ENCODE peak calls at places on chromosomes 3 and 15, in eight cellular contexts. One of them, this sample, is unnamed.

GRCh38 chr15:74175271-74176191 is 2.0 kb downstream of the ISLR start:
- DNase-seq in cardiac fibroblast: no peak
- DNase-seq in esophagus squamous epithelium: no peak
- DNase-seq in choroid plexus epithelial cell: no peak
- DNase-seq in astrocyte of the spinal cord: no peak
- DNase-seq in tibial nerve: no peak
- DNase-seq in CD4-positive, CD25-positive, alpha-beta regulatory T cell: no peak
- DNase-seq in HFF-Myc: no peak
- DNase-seq in this sample: no peak

GRCh38 chr3:16873872-16874271 is 10.9 kb upstream of the PLCL2 start:
- DNase-seq in CD4-positive, CD25-positive, alpha-beta regulatory T cell: no peak
- DNase-seq in choroid plexus epithelial cell: no peak
- DNase-seq in astrocyte of the spinal cord: no peak
- DNase-seq in HFF-Myc: no peak
- DNase-seq in cardiac fibroblast: no peak
- DNase-seq in tibial nerve: no peak
- DNase-seq in esophagus squamous epithelium: no peak
- DNase-seq in this sample: no peak

GRCh38 chr15:34347951-34348638 is 5.0 kb downstream of the NUTM1 start:
- DNase-seq in cardiac fibroblast: no peak
- DNase-seq in CD4-positive, CD25-positive, alpha-beta regulatory T cell: no peak
- DNase-seq in tibial nerve: no peak
- DNase-seq in choroid plexus epithelial cell: no peak
- DNase-seq in HFF-Myc: no peak
- DNase-seq in astrocyte of the spinal cord: no peak
- DNase-seq in esophagus squamous epithelium: no peak
- DNase-seq in this sample: no peak

GRCh38 chr3:44106761-44107160 is 134.9 kb upstream of the TOPAZ1 start:
- DNase-seq in HFF-Myc: no peak
- DNase-seq in choroid plexus epithelial cell: peak; percentile 19
- DNase-seq in tibial nerve: no peak
- DNase-seq in astrocyte of the spinal cord: no peak
- DNase-seq in cardiac fibroblast: no peak
- DNase-seq in esophagus squamous epithelium: no peak
- DNase-seq in CD4-positive, CD25-positive, alpha-beta regulatory T cell: no peak
- DNase-seq in this sample: no peak

GRCh38 chr3:36648241-36649034 is 115.9 kb downstream of the DCLK3 start:
- DNase-seq in choroid plexus epithelial cell: peak; percentile 86
- DNase-seq in esophagus squamous epithelium: no peak
- DNase-seq in HFF-Myc: peak; percentile 66
- DNase-seq in tibial nerve: no peak
- DNase-seq in astrocyte of the spinal cord: peak; percentile 95
- DNase-seq in cardiac fibroblast: peak; percentile 93
- DNase-seq in CD4-positive, CD25-positive, alpha-beta regulatory T cell: no peak
- DNase-seq in this sample: peak; percentile 72

GRCh38 chr15:57931570-57931969 is 133.9 kb downstream of the ALDH1A2 start:
- DNase-seq in esophagus squamous epithelium: no peak
- DNase-seq in astrocyte of the spinal cord: no peak
- DNase-seq in choroid plexus epithelial cell: no peak
- DNase-seq in cardiac fibroblast: no peak
- DNase-seq in CD4-positive, CD25-positive, alpha-beta regulatory T cell: no peak
- DNase-seq in tibial nerve: no peak
- DNase-seq in HFF-Myc: no peak
- DNase-seq in this sample: no peak

GRCh38 chr15:101710806-101711205 is 13.5 kb downstream of the TARS3 start:
- DNase-seq in tibial nerve: no peak
- DNase-seq in choroid plexus epithelial cell: peak; percentile 62
- DNase-seq in HFF-Myc: peak; percentile 9
- DNase-seq in astrocyte of the spinal cord: peak; percentile 40
- DNase-seq in CD4-positive, CD25-positive, alpha-beta regulatory T cell: no peak
- DNase-seq in cardiac fibroblast: peak; percentile 57
- DNase-seq in esophagus squamous epithelium: no peak
- DNase-seq in this sample: peak; percentile 39

GRCh38 chr3:156553705-156554356 is 1.1 kb downstream of the SSR3 start:
- DNase-seq in choroid plexus epithelial cell: peak; percentile 74
- DNase-seq in HFF-Myc: no peak
- DNase-seq in esophagus squamous epithelium: no peak
- DNase-seq in astrocyte of the spinal cord: peak; percentile 69
- DNase-seq in cardiac fibroblast: peak; percentile 79
- DNase-seq in tibial nerve: no peak
- DNase-seq in CD4-positive, CD25-positive, alpha-beta regulatory T cell: no peak
- DNase-seq in this sample: no peak

GRCh38 chr15:71228403-71228802 is 113.1 kb downstream of the THSD4 start:
- DNase-seq in astrocyte of the spinal cord: peak; percentile 25
- DNase-seq in esophagus squamous epithelium: no peak
- DNase-seq in HFF-Myc: no peak
- DNase-seq in CD4-positive, CD25-positive, alpha-beta regulatory T cell: no peak
- DNase-seq in tibial nerve: no peak
- DNase-seq in choroid plexus epithelial cell: peak; percentile 67
- DNase-seq in cardiac fibroblast: no peak
- DNase-seq in this sample: no peak

GRCh38 chr3:179671709-179672337 is 19.0 kb downstream of the USP13 start:
- DNase-seq in CD4-positive, CD25-positive, alpha-beta regulatory T cell: no peak
- DNase-seq in astrocyte of the spinal cord: peak; percentile 92
- DNase-seq in esophagus squamous epithelium: no peak
- DNase-seq in HFF-Myc: no peak
- DNase-seq in choroid plexus epithelial cell: peak; percentile 97
- DNase-seq in tibial nerve: no peak
- DNase-seq in cardiac fibroblast: peak; percentile 90
- DNase-seq in this sample: no peak

GRCh38 chr3:147652682-147653081 is 243.5 kb downstream of the ZIC1 start:
- DNase-seq in cardiac fibroblast: peak; percentile 22
- DNase-seq in tibial nerve: no peak
- DNase-seq in HFF-Myc: no peak
- DNase-seq in esophagus squamous epithelium: no peak
- DNase-seq in astrocyte of the spinal cord: peak; percentile 48
- DNase-seq in CD4-positive, CD25-positive, alpha-beta regulatory T cell: no peak
- DNase-seq in choroid plexus epithelial cell: peak; percentile 26
- DNase-seq in this sample: no peak

GRCh38 chr3:8741581-8742355 is 8.2 kb downstream of the CAV3 start:
- DNase-seq in HFF-Myc: peak; percentile 65
- DNase-seq in esophagus squamous epithelium: no peak
- DNase-seq in cardiac fibroblast: peak; percentile 79
- DNase-seq in CD4-positive, CD25-positive, alpha-beta regulatory T cell: no peak
- DNase-seq in tibial nerve: no peak
- DNase-seq in choroid plexus epithelial cell: peak; percentile 75
- DNase-seq in astrocyte of the spinal cord: peak; percentile 82
- DNase-seq in this sample: no peak

GRCh38 chr15:83061680-83062079 is 5.4 kb downstream of the BTBD1 start:
- DNase-seq in tibial nerve: no peak
- DNase-seq in choroid plexus epithelial cell: peak; percentile 15
- DNase-seq in cardiac fibroblast: no peak
- DNase-seq in astrocyte of the spinal cord: peak; percentile 39
- DNase-seq in esophagus squamous epithelium: no peak
- DNase-seq in CD4-positive, CD25-positive, alpha-beta regulatory T cell: no peak
- DNase-seq in HFF-Myc: no peak
- DNase-seq in this sample: no peak

GRCh38 chr3:59758672-59759071 is 708.8 kb upstream of the CFAP20DC start:
- DNase-seq in HFF-Myc: no peak
- DNase-seq in choroid plexus epithelial cell: no peak
- DNase-seq in CD4-positive, CD25-positive, alpha-beta regulatory T cell: no peak
- DNase-seq in tibial nerve: no peak
- DNase-seq in esophagus squamous epithelium: no peak
- DNase-seq in astrocyte of the spinal cord: no peak
- DNase-seq in cardiac fibroblast: no peak
- DNase-seq in this sample: no peak

GRCh38 chr15:97736748-97737147 is 223.8 kb upstream of the ARRDC4 start:
- DNase-seq in tibial nerve: no peak
- DNase-seq in cardiac fibroblast: no peak
- DNase-seq in CD4-positive, CD25-positive, alpha-beta regulatory T cell: no peak
- DNase-seq in esophagus squamous epithelium: no peak
- DNase-seq in astrocyte of the spinal cord: no peak
- DNase-seq in choroid plexus epithelial cell: no peak
- DNase-seq in HFF-Myc: no peak
- DNase-seq in this sample: no peak

GRCh38 chr3:87361271-87361670 is 84.9 kb upstream of the POU1F1 start:
- DNase-seq in choroid plexus epithelial cell: no peak
- DNase-seq in esophagus squamous epithelium: no peak
- DNase-seq in CD4-positive, CD25-positive, alpha-beta regulatory T cell: no peak
- DNase-seq in tibial nerve: no peak
- DNase-seq in cardiac fibroblast: no peak
- DNase-seq in HFF-Myc: no peak
- DNase-seq in astrocyte of the spinal cord: no peak
- DNase-seq in this sample: no peak

GRCh38 chr15:89115547-89115946 is 27.3 kb downstream of the ABHD2 start:
- DNase-seq in CD4-positive, CD25-positive, alpha-beta regulatory T cell: no peak
- DNase-seq in tibial nerve: no peak
- DNase-seq in cardiac fibroblast: no peak
- DNase-seq in choroid plexus epithelial cell: peak; percentile 55
- DNase-seq in HFF-Myc: no peak
- DNase-seq in astrocyte of the spinal cord: peak; percentile 49
- DNase-seq in esophagus squamous epithelium: no peak
- DNase-seq in this sample: no peak

GRCh38 chr3:188365184-188365583 is 211.2 kb downstream of the LPP start:
- DNase-seq in choroid plexus epithelial cell: no peak
- DNase-seq in CD4-positive, CD25-positive, alpha-beta regulatory T cell: no peak
- DNase-seq in HFF-Myc: no peak
- DNase-seq in esophagus squamous epithelium: no peak
- DNase-seq in cardiac fibroblast: no peak
- DNase-seq in astrocyte of the spinal cord: no peak
- DNase-seq in tibial nerve: no peak
- DNase-seq in this sample: no peak

GRCh38 chr3:17808994-17809393 is 66.6 kb upstream of the TBC1D5 start:
- DNase-seq in cardiac fibroblast: peak; percentile 33
- DNase-seq in CD4-positive, CD25-positive, alpha-beta regulatory T cell: no peak
- DNase-seq in esophagus squamous epithelium: no peak
- DNase-seq in choroid plexus epithelial cell: peak; percentile 44
- DNase-seq in astrocyte of the spinal cord: peak; percentile 23
- DNase-seq in HFF-Myc: no peak
- DNase-seq in tibial nerve: no peak
- DNase-seq in this sample: no peak

GRCh38 chr15:45163508-45163856 is 24.3 kb downstream of the SHF start:
- DNase-seq in astrocyte of the spinal cord: no peak
- DNase-seq in cardiac fibroblast: no peak
- DNase-seq in HFF-Myc: no peak
- DNase-seq in choroid plexus epithelial cell: no peak
- DNase-seq in CD4-positive, CD25-positive, alpha-beta regulatory T cell: no peak
- DNase-seq in esophagus squamous epithelium: no peak
- DNase-seq in tibial nerve: no peak
- DNase-seq in this sample: no peak

GRCh38 chr3:105729662-105730061 is 139.2 kb downstream of the CBLB start:
- DNase-seq in CD4-positive, CD25-positive, alpha-beta regulatory T cell: no peak
- DNase-seq in choroid plexus epithelial cell: peak; percentile 73
- DNase-seq in HFF-Myc: no peak
- DNase-seq in astrocyte of the spinal cord: peak; percentile 36
- DNase-seq in tibial nerve: no peak
- DNase-seq in cardiac fibroblast: peak; percentile 64
- DNase-seq in esophagus squamous epithelium: no peak
- DNase-seq in this sample: no peak

GRCh38 chr3:101039285-101039684 is 46.1 kb upstream of the ABI3BP start:
- DNase-seq in astrocyte of the spinal cord: no peak
- DNase-seq in tibial nerve: no peak
- DNase-seq in choroid plexus epithelial cell: no peak
- DNase-seq in cardiac fibroblast: no peak
- DNase-seq in esophagus squamous epithelium: no peak
- DNase-seq in CD4-positive, CD25-positive, alpha-beta regulatory T cell: no peak
- DNase-seq in HFF-Myc: no peak
- DNase-seq in this sample: no peak

GRCh38 chr3:116000315-116000714 is 377.0 kb downstream of the GAP43 start:
- DNase-seq in choroid plexus epithelial cell: peak; percentile 95
- DNase-seq in HFF-Myc: peak; percentile 94
- DNase-seq in tibial nerve: no peak
- DNase-seq in CD4-positive, CD25-positive, alpha-beta regulatory T cell: no peak
- DNase-seq in esophagus squamous epithelium: no peak
- DNase-seq in cardiac fibroblast: peak; percentile 97
- DNase-seq in astrocyte of the spinal cord: peak; percentile 94
- DNase-seq in this sample: peak; percentile 99

GRCh38 chr15:59137566-59137965 is 32.6 kb downstream of the CCNB2 start:
- DNase-seq in CD4-positive, CD25-positive, alpha-beta regulatory T cell: no peak
- DNase-seq in HFF-Myc: no peak
- DNase-seq in cardiac fibroblast: no peak
- DNase-seq in tibial nerve: no peak
- DNase-seq in choroid plexus epithelial cell: no peak
- DNase-seq in esophagus squamous epithelium: no peak
- DNase-seq in astrocyte of the spinal cord: no peak
- DNase-seq in this sample: no peak

GRCh38 chr15:37103475-37104071 is 3.2 kb upstream of the MEIS2 start:
- DNase-seq in tibial nerve: no peak
- DNase-seq in CD4-positive, CD25-positive, alpha-beta regulatory T cell: no peak
- DNase-seq in HFF-Myc: no peak
- DNase-seq in astrocyte of the spinal cord: no peak
- DNase-seq in choroid plexus epithelial cell: no peak
- DNase-seq in cardiac fibroblast: no peak
- DNase-seq in esophagus squamous epithelium: no peak
- DNase-seq in this sample: no peak
- H3K4me3 ChIP-seq in tibial nerve: no peak overlapping the region
- H3K4me3 ChIP-seq in CD4-positive, CD25-positive, alpha-beta regulatory T cell: no peak overlapping the region
- H3K4me3 ChIP-seq in HFF-Myc: peak overlapping the region; percentile 90
- H3K4me3 ChIP-seq in astrocyte of the spinal cord: peak overlapping the region; percentile 93
- H3K4me3 ChIP-seq in choroid plexus epithelial cell: no peak overlapping the region
- H3K4me3 ChIP-seq in cardiac fibroblast: peak overlapping the region; percentile 90
- H3K4me3 ChIP-seq in esophagus squamous epithelium: peak overlapping the region; percentile 73
- H3K4me3 ChIP-seq in this sample: no peak overlapping the region

GRCh38 chr3:158791259-158791920 is 10.5 kb upstream of the MFSD1 start:
- DNase-seq in astrocyte of the spinal cord: peak; percentile 80
- DNase-seq in HFF-Myc: no peak
- DNase-seq in CD4-positive, CD25-positive, alpha-beta regulatory T cell: peak; percentile 4
- DNase-seq in cardiac fibroblast: peak; percentile 87
- DNase-seq in esophagus squamous epithelium: no peak
- DNase-seq in tibial nerve: no peak
- DNase-seq in choroid plexus epithelial cell: peak; percentile 90
- DNase-seq in this sample: no peak
- H3K4me3 ChIP-seq in astrocyte of the spinal cord: no peak overlapping the region
- H3K4me3 ChIP-seq in HFF-Myc: no peak overlapping the region
- H3K4me3 ChIP-seq in CD4-positive, CD25-positive, alpha-beta regulatory T cell: peak overlapping the region; percentile 51
- H3K4me3 ChIP-seq in cardiac fibroblast: no peak overlapping the region
- H3K4me3 ChIP-seq in esophagus squamous epithelium: peak overlapping the region; percentile 40
- H3K4me3 ChIP-seq in tibial nerve: peak overlapping the region; percentile 30
- H3K4me3 ChIP-seq in choroid plexus epithelial cell: no peak overlapping the region
- H3K4me3 ChIP-seq in this sample: no peak overlapping the region

DNA sequence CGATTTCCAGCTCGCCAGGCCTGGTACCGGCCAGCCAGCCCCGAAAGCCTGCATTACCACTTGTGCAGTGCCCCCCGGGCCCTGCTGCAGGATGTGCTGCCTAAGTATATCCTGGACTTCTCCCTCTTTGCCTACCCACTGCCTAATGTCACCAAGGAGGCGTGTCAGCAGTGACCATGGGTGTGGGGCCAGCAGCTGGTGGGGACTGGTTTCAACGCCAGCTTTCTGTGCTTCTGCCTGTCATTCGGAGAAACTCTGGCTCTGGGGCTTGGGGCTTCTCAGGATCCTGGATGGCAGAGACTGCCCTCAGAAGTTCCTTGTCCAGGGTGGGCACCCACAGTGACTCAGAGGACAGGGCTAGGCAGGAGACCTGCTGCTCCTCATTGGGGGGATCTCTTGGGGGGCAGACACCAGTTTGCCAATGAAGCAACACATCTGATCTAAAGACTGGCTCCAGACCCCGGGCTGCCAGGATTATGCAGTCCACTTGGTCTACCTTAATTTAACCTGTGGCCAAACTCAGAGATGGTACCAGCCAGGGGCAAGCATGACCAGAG is 1.5 kb downstream of the CHST14 start:
- DNase-seq in tibial nerve: no peak
- DNase-seq in esophagus squamous epithelium: no peak
- DNase-seq in HFF-Myc: no peak
- DNase-seq in choroid plexus epithelial cell: no peak
- DNase-seq in CD4-positive, CD25-positive, alpha-beta regulatory T cell: no peak
- DNase-seq in astrocyte of the spinal cord: no peak
- DNase-seq in cardiac fibroblast: no peak
- DNase-seq in this sample: no peak
- H3K4me3 ChIP-seq in tibial nerve: peak overlapping the region; percentile 75
- H3K4me3 ChIP-seq in esophagus squamous epithelium: peak overlapping the region; percentile 95
- H3K4me3 ChIP-seq in HFF-Myc: peak overlapping the region; percentile 71
- H3K4me3 ChIP-seq in choroid plexus epithelial cell: peak overlapping the region; percentile 73
- H3K4me3 ChIP-seq in CD4-positive, CD25-positive, alpha-beta regulatory T cell: peak overlapping the region; percentile 72
- H3K4me3 ChIP-seq in astrocyte of the spinal cord: peak overlapping the region; percentile 56
- H3K4me3 ChIP-seq in cardiac fibroblast: peak overlapping the region; percentile 64
- H3K4me3 ChIP-seq in this sample: peak overlapping the region; percentile 75

GRCh38 chr3:50299638-50299928 is 378 bp upstream of the HYAL3 start:
- DNase-seq in choroid plexus epithelial cell: no peak
- DNase-seq in astrocyte of the spinal cord: no peak
- DNase-seq in tibial nerve: no peak
- DNase-seq in cardiac fibroblast: no peak
- DNase-seq in HFF-Myc: no peak
- DNase-seq in CD4-positive, CD25-positive, alpha-beta regulatory T cell: no peak
- DNase-seq in esophagus squamous epithelium: no peak
- DNase-seq in this sample: no peak
- H3K4me3 ChIP-seq in choroid plexus epithelial cell: peak overlapping the region; percentile 55
- H3K4me3 ChIP-seq in astrocyte of the spinal cord: peak overlapping the region; percentile 77
- H3K4me3 ChIP-seq in tibial nerve: peak overlapping the region; percentile 82
- H3K4me3 ChIP-seq in cardiac fibroblast: peak overlapping the region; percentile 28
- H3K4me3 ChIP-seq in HFF-Myc: peak overlapping the region; percentile 38
- H3K4me3 ChIP-seq in CD4-positive, CD25-positive, alpha-beta regulatory T cell: peak overlapping the region; percentile 56
- H3K4me3 ChIP-seq in esophagus squamous epithelium: peak overlapping the region; percentile 72
- H3K4me3 ChIP-seq in this sample: peak overlapping the region; percentile 53

This sample was measured in epithelial cell of proximal tubule.